ENCODE peak calls at places on chromosome 2, in eight cellular contexts. One of them, this sample, is unnamed.

GRCh38 chr2:143903172-143903856 is 616.6 kb downstream of the ZEB2 start:
- DNase-seq in COR-L47: no peak
- DNase-seq in H4: no peak
- DNase-seq in T-helper 22 cell: no peak
- DNase-seq in right cardiac atrium: no peak
- DNase-seq in WERI-Rb-1: no peak
- DNase-seq in non-pigmented ciliary epithelial cell: no peak
- DNase-seq in BE2C: no peak
- DNase-seq in this sample: no peak

GRCh38 chr2:233803994-233804393 is 25.9 kb downstream of the MROH2A start:
- DNase-seq in COR-L47: no peak
- DNase-seq in H4: no peak
- DNase-seq in T-helper 22 cell: no peak
- DNase-seq in right cardiac atrium: no peak
- DNase-seq in WERI-Rb-1: no peak
- DNase-seq in non-pigmented ciliary epithelial cell: no peak
- DNase-seq in BE2C: no peak
- DNase-seq in this sample: no peak

GRCh38 chr2:169693344-169693743 is 861 bp downstream of the CFAP210 start:
- DNase-seq in COR-L47: peak
- DNase-seq in H4: no peak
- DNase-seq in T-helper 22 cell: no peak
- DNase-seq in right cardiac atrium: no peak
- DNase-seq in WERI-Rb-1: no peak
- DNase-seq in non-pigmented ciliary epithelial cell: no peak
- DNase-seq in BE2C: peak
- DNase-seq in this sample: no peak

GRCh38 chr2:14634885-14635871 is 2.7 kb downstream of the LRATD1 start:
- DNase-seq in COR-L47: peak
- DNase-seq in H4: peak
- DNase-seq in T-helper 22 cell: no peak
- DNase-seq in right cardiac atrium: peak
- DNase-seq in WERI-Rb-1: peak
- DNase-seq in non-pigmented ciliary epithelial cell: peak
- DNase-seq in BE2C: peak
- DNase-seq in this sample: no peak

GRCh38 chr2:240435457-240435954 is at the start of gene GPC1:
- DNase-seq in COR-L47: peak
- DNase-seq in H4: peak
- DNase-seq in T-helper 22 cell: peak
- DNase-seq in right cardiac atrium: peak
- DNase-seq in WERI-Rb-1: peak
- DNase-seq in non-pigmented ciliary epithelial cell: no peak
- DNase-seq in BE2C: peak
- DNase-seq in this sample: peak

GRCh38 chr2:37100054-37100453 is 15.7 kb downstream of the GPATCH11 start:
- DNase-seq in COR-L47: no peak
- DNase-seq in H4: no peak
- DNase-seq in T-helper 22 cell: no peak
- DNase-seq in right cardiac atrium: no peak
- DNase-seq in WERI-Rb-1: no peak
- DNase-seq in non-pigmented ciliary epithelial cell: no peak
- DNase-seq in BE2C: no peak
- DNase-seq in this sample: no peak

GRCh38 chr2:42902939-42903709 is 110.7 kb upstream of the HAAO start:
- DNase-seq in COR-L47: no peak
- DNase-seq in H4: no peak
- DNase-seq in T-helper 22 cell: no peak
- DNase-seq in right cardiac atrium: no peak
- DNase-seq in WERI-Rb-1: no peak
- DNase-seq in non-pigmented ciliary epithelial cell: no peak
- DNase-seq in BE2C: no peak
- DNase-seq in this sample: no peak

GRCh38 chr2:237297421-237298155 is 116.4 kb downstream of the COL6A3 start:
- DNase-seq in COR-L47: no peak
- DNase-seq in H4: no peak
- DNase-seq in T-helper 22 cell: no peak
- DNase-seq in right cardiac atrium: no peak
- DNase-seq in WERI-Rb-1: no peak
- DNase-seq in non-pigmented ciliary epithelial cell: no peak
- DNase-seq in BE2C: no peak
- DNase-seq in this sample: no peak

GRCh38 chr2:235011929-235012631 is 60.3 kb downstream of the SH3BP4 start:
- DNase-seq in COR-L47: no peak
- DNase-seq in H4: no peak
- DNase-seq in T-helper 22 cell: no peak
- DNase-seq in right cardiac atrium: no peak
- DNase-seq in WERI-Rb-1: peak
- DNase-seq in non-pigmented ciliary epithelial cell: no peak
- DNase-seq in BE2C: peak
- DNase-seq in this sample: no peak

GRCh38 chr2:29579495-29580178 is 341.7 kb downstream of the ALK start:
- DNase-seq in COR-L47: no peak
- DNase-seq in H4: no peak
- DNase-seq in T-helper 22 cell: no peak
- DNase-seq in right cardiac atrium: no peak
- DNase-seq in WERI-Rb-1: no peak
- DNase-seq in non-pigmented ciliary epithelial cell: no peak
- DNase-seq in BE2C: no peak
- DNase-seq in this sample: no peak

GRCh38 chr2:207630491-207630890 is 5.3 kb upstream of the METTL21A start:
- DNase-seq in COR-L47: no peak
- DNase-seq in H4: no peak
- DNase-seq in T-helper 22 cell: no peak
- DNase-seq in right cardiac atrium: no peak
- DNase-seq in WERI-Rb-1: no peak
- DNase-seq in non-pigmented ciliary epithelial cell: no peak
- DNase-seq in BE2C: peak
- DNase-seq in this sample: no peak

GRCh38 chr2:219017166-219017931 is 24.0 kb downstream of the CFAP65 start:
- DNase-seq in COR-L47: no peak
- DNase-seq in H4: no peak
- DNase-seq in T-helper 22 cell: no peak
- DNase-seq in right cardiac atrium: no peak
- DNase-seq in WERI-Rb-1: no peak
- DNase-seq in non-pigmented ciliary epithelial cell: no peak
- DNase-seq in BE2C: no peak
- DNase-seq in this sample: no peak

GRCh38 chr2:221715783-221716386 is 143.8 kb upstream of the EPHA4 start:
- DNase-seq in COR-L47: no peak
- DNase-seq in H4: no peak
- DNase-seq in T-helper 22 cell: no peak
- DNase-seq in right cardiac atrium: no peak
- DNase-seq in WERI-Rb-1: no peak
- DNase-seq in non-pigmented ciliary epithelial cell: no peak
- DNase-seq in BE2C: no peak
- DNase-seq in this sample: no peak

GRCh38 chr2:98459776-98460175 is 15.1 kb downstream of the INPP4A start:
- DNase-seq in COR-L47: no peak
- DNase-seq in H4: no peak
- DNase-seq in T-helper 22 cell: no peak
- DNase-seq in right cardiac atrium: no peak
- DNase-seq in WERI-Rb-1: no peak
- DNase-seq in non-pigmented ciliary epithelial cell: no peak
- DNase-seq in BE2C: no peak
- DNase-seq in this sample: no peak

GRCh38 chr2:8985561-8986326 is 17.7 kb downstream of the MBOAT2 start:
- DNase-seq in COR-L47: no peak
- DNase-seq in H4: no peak
- DNase-seq in T-helper 22 cell: no peak
- DNase-seq in right cardiac atrium: no peak
- DNase-seq in WERI-Rb-1: no peak
- DNase-seq in non-pigmented ciliary epithelial cell: no peak
- DNase-seq in BE2C: no peak
- DNase-seq in this sample: no peak

GRCh38 chr2:178237488-178238143 is 43.3 kb downstream of the OSBPL6 start:
- DNase-seq in COR-L47: no peak
- DNase-seq in H4: no peak
- DNase-seq in T-helper 22 cell: no peak
- DNase-seq in right cardiac atrium: no peak
- DNase-seq in WERI-Rb-1: no peak
- DNase-seq in non-pigmented ciliary epithelial cell: no peak
- DNase-seq in BE2C: no peak
- DNase-seq in this sample: no peak

GRCh38 chr2:207135340-207135739 is 30.4 kb downstream of the KLF7 start:
- DNase-seq in COR-L47: no peak
- DNase-seq in H4: no peak
- DNase-seq in T-helper 22 cell: no peak
- DNase-seq in right cardiac atrium: no peak
- DNase-seq in WERI-Rb-1: no peak
- DNase-seq in non-pigmented ciliary epithelial cell: no peak
- DNase-seq in BE2C: no peak
- DNase-seq in this sample: no peak

GRCh38 chr2:173815778-173816177 is 149.4 kb downstream of the SP3 start:
- DNase-seq in COR-L47: no peak
- DNase-seq in H4: no peak
- DNase-seq in T-helper 22 cell: no peak
- DNase-seq in right cardiac atrium: no peak
- DNase-seq in WERI-Rb-1: no peak
- DNase-seq in non-pigmented ciliary epithelial cell: no peak
- DNase-seq in BE2C: no peak
- DNase-seq in this sample: no peak